ENCODE peak calls at places on chromosomes 3 and 15, in ten cellular contexts. A is SIG-M5; D is cardiac muscle cell; M is activated CD8-positive, alpha-beta T cell treated with anti-CD3 and anti-CD28 coated beads for 36 hours; V is Kasumi-1; W is fibroblast of villous mesenchyme; U is DMS153; H is NCI-H1436; K is stimulated activated CD8-positive, alpha-beta memory T cell treated with anti-CD3 and anti-CD28 coated beads, Interleukin-15, amount 100 ng/mL, for 24 hours; O is activated T-cell treated with anti-CD3 and anti-CD28 coated beads for 4 hours. Z is an unnamed sample.

GRCh38 chr3:42600958-42601675 is 631 bp downstream of the NKTR start:
- DNase-seq in D (peak), M (peak), O (peak), V (peak), W (peak), K (no peak), A (no peak), H (peak), U (peak), Z (no peak)

GRCh38 chr3:53161820-53162671 is 1.0 kb downstream of the PRKCD start:
- DNase-seq in V (no peak), A (no peak), W (peak), H (no peak), K (no peak), U (no peak), D (peak), M (peak), O (peak), Z (no peak)

GRCh38 chr3:161271646-161272045 is 50.5 kb downstream of the NMD3 start:
- DNase-seq in D (no peak), O (no peak), V (no peak), H (no peak), W (no peak), U (no peak), K (no peak), M (no peak), A (no peak), Z (no peak)

GRCh38 chr15:26082833-26083174 is 219.7 kb upstream of the ATP10A start:
- DNase-seq in D (no peak), M (no peak), A (no peak), V (no peak), K (no peak), W (peak), U (no peak), H (no peak), O (no peak), Z (no peak)

GRCh38 chr3:114400369-114400768 is 106.5 kb downstream of the TIGIT start:
- DNase-seq in H (peak), A (no peak), O (no peak), V (no peak), D (no peak), U (no peak), W (no peak), M (no peak), K (no peak), Z (no peak)

GRCh38 chr15:29636140-29636539 is 186.1 kb downstream of the TJP1 start:
- DNase-seq in M (no peak), U (no peak), V (no peak), K (no peak), D (no peak), W (no peak), H (no peak), O (no peak), A (no peak), Z (no peak)

GRCh38 chr3:64977308-64978100 is 289.7 kb upstream of the ADAMTS9 start:
- DNase-seq in A (no peak), U (no peak), K (no peak), O (no peak), V (no peak), M (no peak), W (peak), D (no peak), H (no peak), Z (no peak)

GRCh38 chr3:114714237-114714636 is 420.4 kb downstream of the TIGIT start:
- DNase-seq in M (no peak), H (no peak), D (no peak), U (peak), K (no peak), V (no peak), W (no peak), A (no peak), O (no peak), Z (no peak)

GRCh38 chr3:189353988-189354735 is 182.4 kb downstream of the TPRG1 start:
- DNase-seq in M (no peak), V (no peak), H (no peak), U (no peak), O (no peak), A (no peak), W (no peak), K (no peak), D (no peak), Z (no peak)

GRCh38 chr15:72339777-72340177 is 19.8 kb upstream of the CELF6 start:
- DNase-seq in W (peak), K (no peak), D (no peak), M (no peak), H (no peak), O (no peak), U (peak), A (peak), V (peak), Z (no peak)

GRCh38 chr3:32780735-32781210 is 37.0 kb upstream of the TRIM71 start:
- DNase-seq in U (no peak), O (no peak), A (no peak), H (no peak), V (peak), K (no peak), W (peak), M (peak), D (peak), Z (no peak)

Z was measured in NCI-H2107.